ENCODE peak calls at places on chromosomes 12 and 14, in six cellular contexts. O is nephron progenitor cell, P is NB4, S is GM06990, R is retinal pigment epithelial cell, W is mesothelial cell of epicardium. A is an unnamed sample.

GRCh38 chr12:27973487-27973890 is 956 bp upstream of the PTHLH start:
- DNase-seq in S (no peak), W (no peak), R (no peak), P (no peak), O (no peak), A (no peak)

GRCh38 chr14:81669308-81669707 is 135.7 kb upstream of the SEL1L start:
- DNase-seq in S (no peak), O (no peak), P (no peak), R (no peak), W (no peak), A (no peak)

GRCh38 chr14:90540437-90540836 is 143.6 kb downstream of the CALM1 start:
- DNase-seq in O (no peak), S (no peak), W (no peak), R (no peak), P (no peak), A (no peak)

GRCh38 chr14:73463411-73463810 is 5.1 kb upstream of the NUMB start:
- DNase-seq in O (no peak), W (no peak), P (peak), R (no peak), S (peak), A (no peak)

GRCh38 chr12:56947633-56948535 is 9.5 kb downstream of the RDH16 start:
- DNase-seq in S (no peak), W (no peak), P (peak), R (no peak), O (no peak), A (no peak)

GRCh38 chr12:50620050-50620974 is 115.5 kb downstream of the DIP2B start:
- DNase-seq in O (peak), W (no peak), S (peak), P (no peak), R (no peak), A (no peak)

GRCh38 chr12:87801860-87802720 is 227.1 kb downstream of the C12orf50 start:
- DNase-seq in R (no peak), S (no peak), P (no peak), W (no peak), O (no peak), A (no peak)

GRCh38 chr14:39492267-39492666 is 60.0 kb upstream of the FBXO33 start:
- DNase-seq in S (no peak), W (no peak), P (no peak), R (peak), O (no peak), A (no peak)

GRCh38 chr12:125561-125960 is 59.0 kb downstream of the IQSEC3 start:
- DNase-seq in O (no peak), P (no peak), R (no peak), S (no peak), W (no peak), A (no peak)

GRCh38 chr14:81453166-81453766 is 53.1 kb upstream of the STON2 start:
- DNase-seq in W (no peak), S (no peak), O (peak), R (no peak), P (peak), A (peak)

GRCh38 chr12:52871291-52871961 is 22.6 kb upstream of the KRT78 start:
- DNase-seq in W (no peak), O (no peak), P (no peak), R (peak), S (no peak), A (no peak)

GRCh38 chr12:2813214-2813554 is 716 bp downstream of the ITFG2 start:
- DNase-seq in P (no peak), R (no peak), O (no peak), S (no peak), W (no peak), A (no peak)

GRCh38 chr14:46672128-46672527 is 20.5 kb upstream of the RPL10L start:
- DNase-seq in R (no peak), P (no peak), W (no peak), O (no peak), S (no peak), A (no peak)

GRCh38 chr12:108400481-108400880 is 61.4 kb upstream of the CMKLR1 start:
- DNase-seq in W (no peak), S (no peak), R (no peak), P (no peak), O (no peak), A (no peak)

GRCh38 chr12:108399514-108399913 is 60.4 kb upstream of the CMKLR1 start:
- DNase-seq in P (no peak), R (peak), W (no peak), S (no peak), O (no peak), A (no peak)

GRCh38 chr12:108401964-108402363 is 62.9 kb upstream of the CMKLR1 start:
- DNase-seq in P (no peak), W (no peak), R (no peak), S (no peak), O (no peak), A (no peak)

GRCh38 chr12:108400060-108400459 is 60.9 kb upstream of the CMKLR1 start:
- DNase-seq in W (no peak), P (no peak), S (no peak), O (no peak), R (no peak), A (no peak)

DNA sequence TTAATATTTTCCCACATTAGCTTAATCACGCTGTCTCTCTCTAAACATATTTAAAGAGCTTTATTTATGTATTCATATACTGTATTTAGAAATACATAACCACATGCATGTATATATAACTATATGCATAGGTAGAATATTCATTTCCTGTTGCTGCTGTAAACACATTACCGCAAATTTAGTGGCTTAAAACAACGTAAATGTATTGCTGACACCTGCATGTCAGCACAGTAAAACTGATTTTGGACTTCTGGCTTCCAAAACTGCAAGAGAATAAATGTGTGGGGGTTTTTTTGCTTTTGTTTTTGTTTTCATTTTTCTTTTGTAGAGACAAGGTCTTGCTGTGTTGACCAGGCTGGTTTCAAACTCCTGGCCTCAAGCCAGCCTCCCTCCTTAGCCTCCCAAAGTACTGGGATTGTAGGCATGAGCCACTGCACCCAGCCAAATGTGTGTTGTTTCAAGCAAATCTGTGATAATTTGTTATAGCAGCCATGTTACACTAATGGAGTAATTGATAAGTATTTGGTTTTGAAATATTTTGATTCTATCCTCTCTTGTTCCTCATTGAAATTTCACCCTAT is 61.9 kb upstream of the CMKLR1 start:
- DNase-seq in P (no peak), W (no peak), R (no peak), O (no peak), S (no peak), A (no peak)
- TF ChIP-seq CTCF in P (no peak), W (no peak), R (no peak), O (no peak), S (no peak), A (no peak)

GRCh38 chr14:72023128-72024042 is 91.2 kb downstream of the RGS6 start:
- DNase-seq in O (no peak), R (no peak), W (no peak), S (peak), P (no peak), A (no peak)

GRCh38 chr14:72024504-72024903 is 92.3 kb downstream of the RGS6 start:
- DNase-seq in P (no peak), S (no peak), R (no peak), O (no peak), W (no peak), A (no peak)

DNA sequence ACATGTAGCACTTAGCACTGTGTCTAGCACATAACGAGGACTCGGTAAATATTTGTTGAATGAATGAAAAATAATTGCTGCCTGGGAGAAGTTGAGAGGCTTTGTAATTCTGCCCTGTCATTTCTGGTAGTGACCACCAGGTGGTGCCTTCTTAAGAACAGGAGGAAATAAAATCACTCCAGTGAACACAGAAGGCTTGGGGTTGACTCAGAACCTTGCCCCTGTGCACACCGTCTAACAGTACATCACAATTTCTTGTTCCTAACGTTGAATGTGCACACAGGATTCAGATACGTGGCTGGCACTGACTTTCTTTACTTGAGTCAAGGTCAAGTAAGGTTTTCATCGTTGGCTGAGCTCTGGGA is 91.8 kb downstream of the RGS6 start:
- DNase-seq in O (peak), W (no peak), R (peak), S (peak), P (peak), A (peak)
- TF ChIP-seq CTCF in O (peak), W (peak), R (peak), S (peak), P (peak), A (peak)

DNA sequence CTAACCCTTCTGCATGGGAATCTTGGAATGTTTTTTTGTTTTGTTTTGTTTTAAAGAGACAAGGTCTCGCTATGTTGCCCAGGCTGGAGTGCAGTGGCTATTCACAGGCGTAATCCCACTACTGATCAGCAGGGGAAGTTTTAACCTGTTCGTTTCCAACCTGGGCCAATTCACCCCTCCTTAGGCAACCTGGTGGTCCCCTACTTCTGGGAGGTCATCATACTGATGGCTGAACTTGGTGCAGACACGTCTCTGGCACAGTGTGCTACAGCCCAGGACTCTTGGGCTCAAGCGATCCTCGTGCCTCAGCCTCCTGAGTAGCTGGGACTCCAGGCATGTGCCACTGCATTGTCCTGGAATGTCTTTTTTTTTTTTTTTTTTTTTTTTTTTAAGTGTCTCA is 48.9 kb upstream of the ISM2 start:
- DNase-seq in P (no peak), O (no peak), S (no peak), R (no peak), W (no peak), A (no peak)
- TF ChIP-seq CTCF in P (no peak), O (no peak), S (peak), R (peak), W (no peak), A (no peak)

DNA sequence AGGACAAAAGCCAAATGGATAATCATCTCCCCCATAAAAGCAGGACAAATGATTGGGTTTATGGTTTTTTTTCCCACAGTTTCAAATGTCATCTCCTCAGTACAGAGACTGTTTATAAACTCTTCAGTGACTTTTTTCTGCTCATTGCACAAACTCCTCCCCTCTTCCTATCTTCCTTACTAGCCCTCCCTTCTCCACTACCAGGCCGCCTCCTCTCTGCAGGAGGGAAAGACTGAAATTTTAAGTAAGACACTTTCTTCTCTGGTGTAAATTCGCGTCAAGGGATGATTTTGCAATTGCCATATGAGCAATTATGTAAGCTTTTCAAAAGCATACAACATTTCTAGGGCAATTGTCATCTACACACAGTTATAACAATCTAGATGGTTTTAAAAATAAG is 37.0 kb downstream of the BTG1 start:
- DNase-seq in S (no peak), P (peak), O (no peak), R (no peak), W (no peak), A (no peak)
- TF ChIP-seq CTCF in S (no peak), P (no peak), O (no peak), R (no peak), W (no peak), A (no peak)

DNA sequence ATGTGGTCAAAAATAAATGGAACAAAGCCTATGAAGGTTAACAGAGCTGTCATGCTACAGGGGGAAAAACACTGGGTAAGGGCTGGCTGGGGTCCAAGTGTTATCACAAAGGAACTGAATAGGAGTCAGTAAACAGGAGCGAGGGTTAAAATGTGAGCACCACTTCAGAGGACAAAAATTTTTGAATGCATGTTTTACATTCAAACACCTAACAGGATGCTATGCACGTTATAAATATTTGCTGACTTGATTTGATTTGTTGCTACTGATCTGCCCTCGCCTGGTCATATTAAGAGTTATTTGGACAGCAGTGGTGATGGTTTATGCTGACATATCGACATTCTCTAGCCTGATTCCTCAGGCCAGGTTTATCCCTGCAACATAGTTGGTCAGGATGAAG is 7.4 kb upstream of the KTN1 start:
- DNase-seq in W (no peak), R (no peak), S (no peak), P (no peak), O (no peak), A (no peak)
- TF ChIP-seq CTCF in W (no peak), R (no peak), S (no peak), P (no peak), O (no peak), A (no peak)

GRCh38 chr12:133236144-133236543 is 467 bp upstream of the ANHX start:
- DNase-seq in R (no peak), W (no peak), O (no peak), S (no peak), P (no peak), A (no peak)

GRCh38 chr12:133234971-133235370 is 706 bp downstream of the ANHX start:
- DNase-seq in W (no peak), S (no peak), R (no peak), O (no peak), P (no peak), A (no peak)

GRCh38 chr12:133233006-133233405 is 2.7 kb downstream of the ANHX start:
- DNase-seq in R (no peak), P (no peak), O (no peak), W (no peak), S (no peak), A (no peak)

GRCh38 chr12:133235401-133236112 is at the start of gene ANHX:
- DNase-seq in P (no peak), O (no peak), W (no peak), S (no peak), R (no peak), A (no peak)

GRCh38 chr12:133233993-133234564 is 1.6 kb downstream of the ANHX start:
- DNase-seq in P (no peak), R (no peak), S (no peak), O (no peak), W (no peak), A (no peak)
- TF ChIP-seq CTCF in P (no peak), R (no peak), S (no peak), O (no peak), W (no peak), A (no peak)

A was measured in GM10248.